ENCODE peak calls at places on chromosomes 5 and 9, in eight cellular contexts. O is heart right ventricle, E is lower lobe of right lung, P is HCT116, L is GM23248, V is neural progenitor cell, A is GM23338, N is tibial nerve. B is an unnamed sample. For H3K36me3, the result is how much of the 10 kb centered on the place peaks cover.

GRCh38 chr5:34691326-34691725 is 35.2 kb downstream of the RAI14 start:
- DNase-seq in N (no peak), A (no peak), L (peak), O (no peak), P (no peak), V (no peak), E (no peak), B (no peak)

GRCh38 chr9:112605518-112605917 is 112.4 kb downstream of the INIP start:
- DNase-seq in O (no peak), E (no peak), A (no peak), P (no peak), V (no peak), L (no peak), N (no peak), B (no peak)

GRCh38 chr9:120477534-120478001 is 102.4 kb downstream of the CDK5RAP2 start:
- DNase-seq in L (peak), A (peak), E (peak), V (peak), O (peak), N (peak), P (peak), B (no peak)

GRCh38 chr9:110578896-110579752 is at the start of gene SVEP1:
- DNase-seq in L (peak), N (peak), O (peak), P (no peak), E (peak), V (peak), A (peak), B (peak)

GRCh38 chr5:378301-378891 is 56.9 kb downstream of the AHRR start:
- DNase-seq in V (no peak), A (no peak), L (peak), E (no peak), P (no peak), N (no peak), O (no peak), B (no peak)

GRCh38 chr9:20361220-20361619 is 261.1 kb downstream of the MLLT3 start:
- DNase-seq in A (no peak), V (no peak), L (no peak), E (no peak), P (no peak), O (no peak), N (no peak), B (no peak)

GRCh38 chr5:74579215-74579614 is 61.3 kb downstream of the ENC1 start:
- DNase-seq in V (no peak), N (no peak), L (no peak), O (no peak), P (no peak), A (no peak), E (no peak), B (no peak)

GRCh38 chr9:15306068-15306756 is 804 bp downstream of the TTC39B start:
- DNase-seq in A (peak), L (peak), V (peak), P (no peak), O (peak), E (peak), N (peak), B (peak)

GRCh38 chr9:121946465-121946864 is 146.6 kb downstream of the TTLL11 start:
- DNase-seq in L (no peak), V (no peak), A (no peak), P (no peak), E (no peak), N (no peak), O (no peak), B (no peak)

GRCh38 chr5:103587185-103587748 is 24.7 kb upstream of the NUDT12 start:
- DNase-seq in L (peak), O (no peak), V (peak), E (no peak), N (no peak), P (no peak), A (peak), B (no peak)

GRCh38 chr9:74497750-74498615 is 848 bp downstream of the RORB start:
- DNase-seq in A (peak), V (peak), O (peak), P (no peak), L (peak), N (no peak), E (peak), B (peak)

GRCh38 chr9:74499111-74499601 is 2.0 kb downstream of the RORB start:
- DNase-seq in L (no peak), O (peak), E (no peak), A (peak), N (no peak), V (peak), P (no peak), B (no peak)

GRCh38 chr9:74499770-74500583 is 2.8 kb downstream of the RORB start:
- DNase-seq in V (peak), P (no peak), N (no peak), E (no peak), A (peak), O (peak), L (no peak), B (peak)

GRCh38 chr9:74498616-74499095 is 1.5 kb downstream of the RORB start:
- DNase-seq in A (peak), V (no peak), N (no peak), O (peak), E (no peak), L (peak), P (no peak), B (no peak)

DNA sequence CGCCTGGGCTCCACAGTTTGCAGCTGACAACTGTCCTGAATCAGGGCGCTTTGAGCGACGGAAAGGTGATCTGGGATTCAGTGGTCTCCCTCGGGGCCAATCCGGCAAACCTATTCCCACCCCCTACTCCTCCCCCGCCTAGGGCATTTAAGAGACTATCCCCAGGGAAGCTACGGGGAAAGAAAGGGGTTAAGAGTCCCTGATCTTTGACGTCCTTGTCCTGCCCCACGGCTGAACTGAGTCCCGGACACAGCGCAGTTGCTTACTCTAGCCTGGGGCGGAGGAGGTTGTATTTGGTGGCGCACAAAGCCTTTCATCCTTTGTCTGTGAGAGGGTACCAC is 3.4 kb downstream of the RORB start:
- DNase-seq in P (no peak), O (no peak), N (no peak), V (peak), E (no peak), A (peak), L (no peak), B (no peak)
- H3K27ac ChIP-seq in P (no peak), O (no peak), N (no peak), V (no peak), E (no peak), A (no peak), L (no peak), B (no peak)

GRCh38 chr9:95156074-95156473 is 161.4 kb downstream of the FANCC start:
- DNase-seq in N (no peak), O (no peak), P (no peak), V (no peak), L (no peak), E (no peak), A (no peak), B (no peak)

GRCh38 chr9:95155211-95155610 is 162.3 kb downstream of the FANCC start:
- DNase-seq in P (no peak), E (no peak), O (no peak), N (no peak), L (no peak), A (no peak), V (no peak), B (no peak)

GRCh38 chr9:95157491-95158151 is 159.9 kb downstream of the FANCC start:
- DNase-seq in P (no peak), V (no peak), A (no peak), N (no peak), E (no peak), L (peak), O (no peak), B (no peak)
- H3K36me3 ChIP-seq in P (under half), V (under half), A (under half), N (under half), E (under half), L (under half), O (under half), B (under half)

GRCh38 chr5:179818746-179819295 is 1.9 kb upstream of the SQSTM1 start:
- DNase-seq in A (peak), V (peak), O (peak), P (peak), N (peak), L (peak), E (peak), B (peak)

GRCh38 chr5:179815491-179816249 is 5.0 kb upstream of the SQSTM1 start:
- DNase-seq in P (no peak), O (peak), E (no peak), L (no peak), N (no peak), V (no peak), A (no peak), B (no peak)

GRCh38 chr5:179819296-179820126 is 1.2 kb upstream of the SQSTM1 start:
- DNase-seq in E (peak), V (peak), A (peak), N (peak), P (no peak), O (peak), L (peak), B (peak)

GRCh38 chr5:179816401-179817070 is 4.2 kb upstream of the SQSTM1 start:
- DNase-seq in E (peak), V (peak), L (peak), O (peak), A (peak), N (no peak), P (no peak), B (peak)

GRCh38 chr5:179817071-179817840 is 3.4 kb upstream of the SQSTM1 start:
- DNase-seq in P (no peak), A (peak), E (peak), O (peak), L (peak), N (no peak), V (peak), B (peak)
- H3K27ac ChIP-seq in P (peak), A (no peak), E (peak), O (no peak), L (no peak), N (peak), V (no peak), B (no peak)

GRCh38 chr5:150402901-150403342 is 9.8 kb downstream of the CD74 start:
- DNase-seq in N (no peak), A (no peak), E (peak), P (no peak), O (no peak), V (no peak), L (no peak), B (no peak)

GRCh38 chr5:150402226-150402773 is 10.4 kb downstream of the CD74 start:
- DNase-seq in A (no peak), O (no peak), E (peak), L (no peak), V (no peak), P (no peak), N (no peak), B (no peak)

GRCh38 chr5:150406120-150407096 is 6.3 kb downstream of the CD74 start:
- DNase-seq in L (no peak), N (no peak), V (no peak), E (peak), O (no peak), A (no peak), P (no peak), B (no peak)

GRCh38 chr5:150404991-150405816 is 7.5 kb downstream of the CD74 start:
- DNase-seq in N (no peak), L (no peak), V (no peak), E (peak), P (no peak), A (no peak), O (no peak), B (no peak)

GRCh38 chr5:150404121-150404990 is 8.4 kb downstream of the CD74 start:
- DNase-seq in V (no peak), E (peak), A (no peak), O (no peak), L (no peak), N (no peak), P (no peak), B (no peak)
- H3K36me3 ChIP-seq in V (under half), E (half or more), A (under half), O (half or more), L (under half), N (half or more), P (under half), B (under half)

DNA sequence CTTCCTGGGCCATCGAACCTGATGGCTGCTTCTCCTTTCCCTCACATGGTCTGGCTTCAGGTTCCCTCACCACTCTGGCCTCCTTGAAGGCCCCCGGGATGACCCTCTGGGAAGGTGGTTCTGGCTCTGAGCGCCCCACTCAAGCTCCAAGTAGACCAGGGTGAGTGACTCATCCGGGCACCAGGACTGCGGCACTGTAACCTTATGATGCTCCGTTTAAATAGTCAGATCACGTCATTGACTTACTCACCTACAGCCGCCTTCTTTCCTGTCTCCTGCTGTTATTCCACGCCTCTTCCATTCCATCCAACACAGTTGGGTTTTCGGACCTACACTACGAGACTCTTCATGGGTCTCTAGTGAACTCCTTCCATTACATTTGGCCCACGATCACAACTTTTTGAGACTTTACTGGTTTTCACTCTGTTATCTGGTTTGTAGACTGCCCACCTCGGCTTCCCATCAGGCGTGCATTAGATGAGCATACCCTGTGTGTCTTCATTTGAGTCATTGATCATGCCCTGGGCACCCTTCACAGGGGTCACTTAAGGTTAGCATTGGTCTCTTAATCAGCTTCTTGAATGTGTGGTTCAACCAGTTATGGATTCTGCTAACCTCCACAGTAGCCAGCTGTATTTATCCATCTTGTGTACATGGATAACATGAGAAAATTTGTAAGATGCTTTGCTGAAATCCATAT is 138.8 kb upstream of the LMX1B start:
- DNase-seq in P (peak), L (peak), N (no peak), A (no peak), E (peak), V (no peak), O (no peak), B (no peak)
- H3K27ac ChIP-seq in P (no peak), L (peak), N (no peak), A (no peak), E (no peak), V (no peak), O (no peak), B (no peak)